ENCODE peak calls at places on chromosomes 1 and 21, in nine cellular contexts. D, Z, Y, A, T, H, P, M and K are unnamed samples.

GRCh38 chr1:101100674-101101073 is 75.1 kb upstream of the DPH5 start:
- DNase-seq in A (no peak), Y (no peak), D (no peak), T (no peak), M (no peak), Z (no peak), P (no peak), H (no peak), K (no peak)

GRCh38 chr1:172662464-172663109 is 3.7 kb downstream of the FASLG start:
- DNase-seq in H (peak; percentile 96), Z (no peak), P (peak; percentile 67), M (no peak), D (peak; percentile 23), A (peak; percentile 69), T (peak; percentile 88), Y (peak; percentile 24), K (peak; percentile 82)

GRCh38 chr1:203406446-203407045 is 55.6 kb upstream of the FMOD start:
- DNase-seq in D (no peak), Y (no peak), M (peak; percentile 49), A (no peak), Z (no peak), H (no peak), P (no peak), T (no peak), K (peak; percentile 40)

GRCh38 chr1:155954645-155955044 is 13.2 kb downstream of the RXFP4 start:
- DNase-seq in A (no peak), P (no peak), M (no peak), H (no peak), D (no peak), Z (no peak), Y (no peak), T (no peak), K (no peak)

GRCh38 chr1:234848972-234849641 is 239.1 kb upstream of the IRF2BP2 start:
- DNase-seq in M (peak; percentile 48), Z (no peak), T (no peak), Y (peak; percentile 89), P (no peak), A (no peak), D (no peak), H (peak; percentile 55), K (peak; percentile 80)

GRCh38 chr1:28895896-28896608 is 18.3 kb upstream of the EPB41 start:
- DNase-seq in P (no peak), H (no peak), T (no peak), M (peak; percentile 33), Y (no peak), Z (no peak), D (no peak), A (no peak), K (peak; percentile 67)

GRCh38 chr1:227469708-227470107 is 93.6 kb upstream of the ZNF678 start:
- DNase-seq in A (no peak), H (no peak), M (no peak), Y (no peak), Z (no peak), D (no peak), T (no peak), P (no peak), K (no peak)

GRCh38 chr1:229155472-229155871 is 115.4 kb upstream of the RAB4A start:
- DNase-seq in A (no peak), D (no peak), M (no peak), T (no peak), P (no peak), H (no peak), Z (no peak), Y (no peak), K (no peak)

GRCh38 chr1:204319027-204319426 is 40.7 kb downstream of the PLEKHA6 start:
- DNase-seq in H (peak; percentile 33), T (no peak), Y (no peak), P (no peak), D (no peak), M (no peak), A (no peak), Z (no peak), K (peak; percentile 55)

GRCh38 chr1:150560011-150560438 is 10.8 kb downstream of the ADAMTSL4 start:
- DNase-seq in A (peak; percentile 85), Z (peak; percentile 93), Y (no peak), H (peak; percentile 46), D (peak; percentile 83), T (peak; percentile 74), P (peak; percentile 90), M (peak; percentile 60), K (peak; percentile 68)

GRCh38 chr1:7560128-7560527 is 211.0 kb upstream of the VAMP3 start:
- DNase-seq in T (no peak), P (no peak), Z (no peak), M (no peak), A (no peak), H (no peak), D (no peak), Y (no peak), K (no peak)

GRCh38 chr1:161487483-161487827 is 17.8 kb upstream of the FCGR2A start:
- DNase-seq in M (peak; percentile 68), H (peak; percentile 80), P (no peak), Z (no peak), Y (peak; percentile 22), T (no peak), D (no peak), A (peak; percentile 34), K (peak; percentile 89)

GRCh38 chr1:9867408-9868243 is 42.4 kb downstream of the CTNNBIP1 start:
- DNase-seq in Z (peak; percentile 94), T (peak; percentile 85), P (peak; percentile 79), M (peak; percentile 73), A (peak; percentile 88), Y (no peak), H (peak; percentile 50), D (peak; percentile 92), K (peak; percentile 71)

GRCh38 chr1:230682882-230683610 is 30.9 kb downstream of the AGT start:
- DNase-seq in Y (peak; percentile 37), D (no peak), P (no peak), A (no peak), H (peak; percentile 67), Z (no peak), T (no peak), M (peak; percentile 55), K (peak; percentile 75)

GRCh38 chr1:39671793-39672550 is at the start of gene NT5C1A:
- DNase-seq in T (peak; percentile 39), A (peak; percentile 15), P (peak; percentile 19), D (peak; percentile 77), H (no peak), Y (no peak), Z (peak; percentile 90), M (no peak), K (peak; percentile 46)

GRCh38 chr1:158686430-158687009 is at the start of gene SPTA1:
- DNase-seq in H (peak; percentile 6), M (peak; percentile 37), Y (no peak), A (no peak), Z (no peak), P (no peak), T (no peak), D (no peak), K (peak; percentile 28)

GRCh38 chr1:53086504-53087070 is 24.6 kb downstream of the PODN start:
- DNase-seq in M (no peak), Y (no peak), H (no peak), Z (peak; percentile 27), D (no peak), A (no peak), P (no peak), T (no peak), K (no peak)

GRCh38 chr1:151905070-151905442 is 4.3 kb downstream of the THEM4 start:
- DNase-seq in Z (no peak), H (peak; percentile 51), T (peak; percentile 58), D (no peak), P (no peak), M (peak; percentile 53), A (no peak), Y (no peak), K (no peak)

GRCh38 chr21:35749904-35750303 is 310.4 kb downstream of the SETD4 start:
- DNase-seq in P (no peak), T (no peak), A (no peak), Y (no peak), D (no peak), Z (no peak), H (no peak), M (no peak), K (no peak)

GRCh38 chr21:42746593-42747266 is 93.3 kb downstream of the PDE9A start:
- DNase-seq in A (peak; percentile 53), M (no peak), T (peak; percentile 39), Y (no peak), H (no peak), D (no peak), Z (peak; percentile 47), P (no peak), K (no peak)

GRCh38 chr1:236147068-236147467 is 4.7 kb downstream of the GPR137B start:
- DNase-seq in T (no peak), Z (no peak), H (no peak), D (no peak), M (no peak), P (no peak), Y (no peak), A (no peak), K (no peak)

GRCh38 chr1:87449348-87449963 is 120.8 kb downstream of the LMO4 start:
- DNase-seq in A (peak; percentile 70), H (no peak), Z (no peak), D (no peak), P (peak; percentile 28), Y (no peak), M (peak; percentile 34), T (no peak), K (peak; percentile 13)

GRCh38 chr1:172823534-172823933 is 164.6 kb downstream of the FASLG start:
- DNase-seq in H (peak; percentile 24), T (no peak), Z (no peak), Y (peak; percentile 40), P (no peak), A (no peak), M (peak; percentile 40), D (no peak), K (peak; percentile 69)

GRCh38 chr1:231139659-231140650 is 21.9 kb upstream of the TRIM67 start:
- DNase-seq in Y (peak; percentile 54), T (no peak), H (peak; percentile 100), P (peak; percentile 74), M (peak; percentile 94), D (no peak), Z (no peak), A (no peak), K (peak; percentile 74)

GRCh38 chr1:110489973-110490542 is 28.9 kb downstream of the KCNA10 start:
- DNase-seq in H (no peak), T (no peak), A (no peak), D (no peak), Y (no peak), M (no peak), Z (peak; percentile 69), P (no peak), K (no peak)

GRCh38 chr1:19957779-19958178 is 21.6 kb downstream of the PLA2G2A start:
- DNase-seq in P (no peak), Z (peak; percentile 55), Y (no peak), A (no peak), M (no peak), H (no peak), D (peak; percentile 37), T (no peak), K (peak; percentile 16)

GRCh38 chr1:232686346-232686745 is 56.4 kb upstream of the SIPA1L2 start:
- DNase-seq in Y (no peak), D (no peak), P (no peak), M (no peak), A (no peak), H (peak; percentile 27), Z (no peak), T (no peak), K (peak; percentile 69)

GRCh38 chr1:211468595-211468994 is 23.4 kb downstream of the RD3 start:
- DNase-seq in P (no peak), A (no peak), Z (no peak), H (no peak), D (no peak), M (no peak), Y (no peak), T (no peak), K (no peak)

GRCh38 chr1:180921891-180922636 is 9.4 kb downstream of the KIAA1614 start:
- DNase-seq in D (no peak), A (no peak), Z (no peak), Y (no peak), T (no peak), H (no peak), M (no peak), P (no peak), K (no peak)